ENCODE peak calls at places on chromosome 3, in six cellular contexts. R is cardiac muscle cell; J is cardiac fibroblast; G is AG20443; L is stimulated activated CD8-positive, alpha-beta memory T cell treated with anti-CD3 and anti-CD28 coated beads, Interleukin-4, amount 100 ng/mL, for 1 hour; Q is stimulated activated CD4-positive, alpha-beta T cell treated with anti-CD3 and anti-CD28 coated beads, Interleukin-2, amount 100 ng/mL, for 48 hours. P is an unnamed sample.

GRCh38 chr3:51940648-51941421 is 869 bp downstream of the RRP9 start:
- DNase-seq in R (no peak), J (peak), G (peak), L (no peak), Q (no peak), P (no peak)

GRCh38 chr3:138381413-138381901 is 33.1 kb downstream of the MRAS start:
- DNase-seq in R (peak), J (peak), G (peak), L (no peak), Q (no peak), P (no peak)

GRCh38 chr3:31947671-31948091 is 33.4 kb downstream of the OSBPL10 start:
- DNase-seq in R (no peak), J (no peak), G (no peak), L (no peak), Q (no peak), P (no peak)

GRCh38 chr3:156175570-156175969 is 55.2 kb downstream of the KCNAB1 start:
- DNase-seq in R (no peak), J (peak), G (no peak), L (no peak), Q (no peak), P (no peak)

GRCh38 chr3:14876942-14877341 is 58.2 kb downstream of the FGD5 start:
- DNase-seq in R (no peak), J (no peak), G (peak), L (no peak), Q (no peak), P (no peak)

GRCh38 chr3:45545476-45545875 is 49.1 kb upstream of the LIMD1 start:
- DNase-seq in R (no peak), J (peak), G (peak), L (no peak), Q (no peak), P (no peak)

GRCh38 chr3:58356054-58356453 is 23.4 kb downstream of the PXK start:
- DNase-seq in R (no peak), J (no peak), G (no peak), L (no peak), Q (no peak), P (no peak)

GRCh38 chr3:117706037-117706436 is 996.5 kb downstream of the TUSC7 start:
- DNase-seq in R (no peak), J (peak), G (peak), L (no peak), Q (no peak), P (no peak)

GRCh38 chr3:37608061-37608702 is 253.5 kb upstream of the CTDSPL start:
- DNase-seq in R (no peak), J (peak), G (no peak), L (no peak), Q (no peak), P (no peak)

GRCh38 chr3:89649431-89649830 is 542.0 kb downstream of the EPHA3 start:
- DNase-seq in R (no peak), J (no peak), G (no peak), L (no peak), Q (no peak), P (no peak)

GRCh38 chr3:64093825-64094712 is 70.8 kb upstream of the PSMD6 start:
- DNase-seq in R (peak), J (no peak), G (no peak), L (no peak), Q (no peak), P (no peak)

GRCh38 chr3:126033051-126033745 is 50.7 kb downstream of the SLC41A3 start:
- DNase-seq in R (no peak), J (no peak), G (no peak), L (no peak), Q (no peak), P (no peak)

GRCh38 chr3:142225885-142226215 is 465 bp upstream of the GK5 start:
- DNase-seq in R (no peak), J (no peak), G (no peak), L (no peak), Q (no peak), P (no peak)

GRCh38 chr3:179512398-179512797 is 50.3 kb upstream of the ACTL6A start:
- DNase-seq in R (peak), J (no peak), G (no peak), L (no peak), Q (no peak), P (no peak)